ENCODE peak calls at places on chromosome 18, in eight cellular contexts. E, L, K, X, D, C, J and R are unnamed samples.
A peak's percentile ranks its signal among the peaks of the same experiment; 100 is the strongest.

GRCh38 chr18:34880882-34881852 is 160.0 kb upstream of the MAPRE2 start:
- DNase-seq in E (no peak), L (peak; percentile 31), K (no peak), X (no peak), D (no peak), C (no peak), J (no peak), R (no peak)

GRCh38 chr18:43034683-43035500 is 80.6 kb downstream of the RIT2 start:
- DNase-seq in E (no peak), L (peak; percentile 41), K (no peak), X (peak; percentile 24), D (no peak), C (peak; percentile 23), J (no peak), R (peak; percentile 3)

GRCh38 chr18:28960146-28960545 is 783.2 kb upstream of the CDH2 start:
- DNase-seq in E (no peak), L (no peak), K (no peak), X (peak; percentile 59), D (no peak), C (no peak), J (no peak), R (no peak)

GRCh38 chr18:48842259-48843061 is 108.3 kb downstream of the SMAD7 start:
- DNase-seq in E (peak; percentile 63), L (no peak), K (peak; percentile 31), X (no peak), D (peak; percentile 48), C (no peak), J (no peak), R (peak; percentile 15)

GRCh38 chr18:61949946-61950345 is 57.1 kb upstream of the RNF152 start:
- DNase-seq in E (no peak), L (no peak), K (no peak), X (no peak), D (no peak), C (no peak), J (peak; percentile 21), R (no peak)

GRCh38 chr18:2617974-2618373 is 37.6 kb upstream of the SMCHD1 start:
- DNase-seq in E (no peak), L (no peak), K (no peak), X (no peak), D (no peak), C (no peak), J (no peak), R (no peak)

GRCh38 chr18:33812186-33812585 is 234.2 kb downstream of the ASXL3 start:
- DNase-seq in E (no peak), L (peak; percentile 52), K (peak; percentile 66), X (no peak), D (no peak), C (no peak), J (no peak), R (no peak)

GRCh38 chr18:76209597-76209996 is 285.4 kb downstream of the ZNF516 start:
- DNase-seq in E (no peak), L (no peak), K (no peak), X (peak; percentile 50), D (no peak), C (no peak), J (no peak), R (no peak)

GRCh38 chr18:10444314-10445006 is 10.0 kb upstream of the APCDD1 start:
- DNase-seq in E (no peak), L (peak; percentile 24), K (no peak), X (no peak), D (no peak), C (no peak), J (no peak), R (no peak)

GRCh38 chr18:77096936-77097886 is 35.4 kb downstream of the MBP start:
- DNase-seq in E (no peak), L (no peak), K (no peak), X (no peak), D (no peak), C (no peak), J (no peak), R (no peak)

GRCh38 chr18:58538604-58539386 is 90.1 kb downstream of the ALPK2 start:
- DNase-seq in E (no peak), L (no peak), K (no peak), X (no peak), D (no peak), C (no peak), J (no peak), R (peak; percentile 13)

GRCh38 chr18:36408606-36409005 is 111.1 kb downstream of the FHOD3 start:
- DNase-seq in E (no peak), L (no peak), K (no peak), X (peak; percentile 21), D (no peak), C (no peak), J (no peak), R (no peak)

GRCh38 chr18:36412778-36413177 is 115.3 kb downstream of the FHOD3 start:
- DNase-seq in E (no peak), L (peak; percentile 28), K (no peak), X (peak; percentile 44), D (no peak), C (peak; percentile 4), J (no peak), R (peak; percentile 37)

GRCh38 chr18:36409779-36410178 is 112.3 kb downstream of the FHOD3 start:
- DNase-seq in E (no peak), L (no peak), K (no peak), X (no peak), D (no peak), C (no peak), J (no peak), R (no peak)

GRCh38 chr18:36410346-36410745 is 112.8 kb downstream of the FHOD3 start:
- DNase-seq in E (no peak), L (no peak), K (no peak), X (no peak), D (no peak), C (no peak), J (no peak), R (no peak)

GRCh38 chr18:36411745-36412168 is 114.2 kb downstream of the FHOD3 start:
- DNase-seq in E (no peak), L (no peak), K (no peak), X (peak; percentile 44), D (no peak), C (peak; percentile 8), J (no peak), R (peak; percentile 37)
- TF ChIP-seq CTCF in E (no peak), L (no peak), K (no peak), X (peak; percentile 60), D (peak; percentile 26), C (peak; percentile 27), J (no peak), R (peak; percentile 51)

GRCh38 chr18:13503839-13504238 is 222.5 kb downstream of the FAM210A start:
- DNase-seq in E (no peak), L (no peak), K (peak; percentile 20), X (no peak), D (no peak), C (no peak), J (no peak), R (no peak)
- TF ChIP-seq CTCF in E (no peak), L (no peak), K (no peak), X (no peak), D (no peak), C (no peak), J (no peak), R (no peak)

GRCh38 chr18:12307871-12308385 is at the start of gene TUBB6:
- DNase-seq in E (peak; percentile 88), L (peak; percentile 83), K (peak; percentile 64), X (no peak), D (peak; percentile 83), C (peak; percentile 60), J (no peak), R (peak; percentile 56)

GRCh38 chr18:12306752-12307151 is 1.3 kb upstream of the TUBB6 start:
- DNase-seq in E (no peak), L (no peak), K (no peak), X (no peak), D (no peak), C (no peak), J (no peak), R (no peak)

GRCh38 chr18:12305930-12306629 is 2.0 kb upstream of the TUBB6 start:
- DNase-seq in E (no peak), L (no peak), K (no peak), X (no peak), D (no peak), C (no peak), J (no peak), R (no peak)

GRCh38 chr18:12308386-12309100 is 502 bp downstream of the TUBB6 start:
- DNase-seq in E (peak; percentile 91), L (peak; percentile 91), K (peak; percentile 75), X (peak; percentile 81), D (peak; percentile 91), C (peak; percentile 75), J (no peak), R (peak; percentile 64)

DNA sequence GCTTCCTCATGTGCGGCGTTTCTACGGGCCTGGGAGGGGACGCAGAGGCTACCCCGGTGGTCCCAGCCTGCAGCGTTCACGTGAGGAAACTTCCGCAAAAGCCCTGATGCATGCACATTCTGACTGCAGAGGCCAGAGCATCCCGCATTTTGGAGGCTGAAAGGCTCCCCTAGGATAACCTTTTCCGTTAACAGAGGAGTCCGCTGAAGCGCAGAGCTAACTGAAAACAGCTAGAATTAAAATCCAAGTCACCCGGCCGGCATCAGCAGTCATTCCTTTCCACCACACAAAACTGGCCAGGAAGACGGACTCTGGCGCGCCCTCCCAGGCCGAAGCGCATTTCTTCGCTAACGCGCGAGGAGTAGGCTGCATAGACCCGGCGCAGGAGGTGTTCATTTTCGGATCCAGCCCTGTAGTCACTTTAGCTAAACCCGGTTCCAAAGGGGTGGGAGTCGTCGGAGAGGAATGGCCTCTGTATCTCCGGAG is 747 bp upstream of the TUBB6 start:
- DNase-seq in E (no peak), L (peak; percentile 65), K (peak; percentile 42), X (no peak), D (peak; percentile 72), C (no peak), J (no peak), R (no peak)
- TF ChIP-seq CTCF in E (no peak), L (peak; percentile 19), K (no peak), X (no peak), D (no peak), C (no peak), J (no peak), R (no peak)

DNA sequence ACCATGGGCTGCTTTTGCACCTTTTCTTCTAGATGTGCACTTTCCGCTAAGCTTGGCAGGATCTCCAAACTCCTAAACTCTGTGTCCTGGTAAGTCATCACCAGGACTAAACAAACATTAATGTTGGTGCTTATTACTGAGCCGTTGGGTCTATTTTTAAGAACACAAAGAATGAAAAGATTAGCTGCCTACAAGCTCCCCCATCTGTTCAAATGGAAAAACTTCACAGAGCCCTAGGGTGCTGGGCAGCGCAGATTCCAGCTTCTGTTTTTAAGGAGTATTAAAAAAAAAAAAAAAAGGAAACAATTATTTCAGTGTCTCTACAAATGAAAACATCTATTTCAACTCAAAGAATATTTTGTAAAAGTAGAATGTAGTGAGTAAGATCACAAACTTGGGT is 97.8 kb upstream of the AQP4 start:
- DNase-seq in E (no peak), L (no peak), K (no peak), X (peak; percentile 37), D (no peak), C (no peak), J (no peak), R (no peak)
- TF ChIP-seq CTCF in E (peak; percentile 49), L (peak; percentile 41), K (no peak), X (peak; percentile 50), D (peak; percentile 24), C (peak; percentile 41), J (peak; percentile 28), R (no peak)